ENCODE peak calls at places on chromosomes 16 and 17, in four cellular contexts. O, N, X and B are unnamed samples.

GRCh38 chr17:32007463-32008298 is 498 bp downstream of the LRRC37B start:
- DNase-seq in N (peak; percentile 29), X (peak; percentile 16), O (no peak), B (no peak)

GRCh38 chr16:49472598-49472997 is 99.0 kb downstream of the C16orf78 start:
- DNase-seq in N (no peak), X (no peak), O (peak; percentile 46), B (no peak)

GRCh38 chr17:39926588-39927100 is 757 bp downstream of the ORMDL3 start:
- DNase-seq in N (no peak), O (no peak), X (no peak), B (no peak)

GRCh38 chr17:34619687-34620217 is 40.4 kb downstream of the TMEM132E start:
- DNase-seq in X (no peak), O (no peak), N (no peak), B (no peak)

GRCh38 chr17:50882851-50883250 is 16.7 kb upstream of the TOB1 start:
- DNase-seq in N (no peak), X (peak; percentile 62), O (no peak), B (no peak)

GRCh38 chr17:66451188-66452149 is 149.1 kb downstream of the PRKCA start:
- DNase-seq in X (no peak), N (no peak), O (no peak), B (no peak)

GRCh38 chr16:85569615-85570212 is 43.4 kb upstream of the GSE1 start:
- DNase-seq in O (no peak), X (peak; percentile 86), N (no peak), B (no peak)

GRCh38 chr16:48498761-48499600 is 111.0 kb downstream of the N4BP1 start:
- DNase-seq in N (peak; percentile 32), O (no peak), X (peak; percentile 57), B (peak; percentile 80)

GRCh38 chr16:83335076-83335475 is 472.7 kb upstream of the HSBP1 start:
- DNase-seq in N (no peak), X (peak; percentile 52), O (no peak), B (no peak)

GRCh38 chr17:57806083-57806830 is 43.6 kb downstream of the MRPS23 start:
- DNase-seq in O (no peak), X (no peak), N (no peak), B (no peak)

GRCh38 chr16:80174416-80174815 is 366.4 kb upstream of the DYNLRB2 start:
- DNase-seq in N (no peak), O (no peak), X (peak; percentile 89), B (no peak)

GRCh38 chr17:1882836-1883235 is 53.0 kb downstream of the RPA1 start:
- DNase-seq in X (no peak), N (no peak), O (no peak), B (no peak)

GRCh38 chr17:74061758-74062157 is 141.7 kb upstream of the RPL38 start:
- DNase-seq in N (no peak), X (no peak), O (no peak), B (no peak)

GRCh38 chr17:49117581-49118230 is 14.9 kb upstream of the B4GALNT2 start:
- DNase-seq in N (no peak), X (no peak), O (no peak), B (no peak)

GRCh38 chr17:571224-571623 is 143.4 kb downstream of the VPS53 start:
- DNase-seq in N (no peak), O (no peak), X (no peak), B (no peak)

GRCh38 chr16:4800290-4801041 is 2.0 kb downstream of the ROGDI start:
- DNase-seq in X (no peak), N (peak; percentile 58), O (no peak), B (peak; percentile 64)

DNA sequence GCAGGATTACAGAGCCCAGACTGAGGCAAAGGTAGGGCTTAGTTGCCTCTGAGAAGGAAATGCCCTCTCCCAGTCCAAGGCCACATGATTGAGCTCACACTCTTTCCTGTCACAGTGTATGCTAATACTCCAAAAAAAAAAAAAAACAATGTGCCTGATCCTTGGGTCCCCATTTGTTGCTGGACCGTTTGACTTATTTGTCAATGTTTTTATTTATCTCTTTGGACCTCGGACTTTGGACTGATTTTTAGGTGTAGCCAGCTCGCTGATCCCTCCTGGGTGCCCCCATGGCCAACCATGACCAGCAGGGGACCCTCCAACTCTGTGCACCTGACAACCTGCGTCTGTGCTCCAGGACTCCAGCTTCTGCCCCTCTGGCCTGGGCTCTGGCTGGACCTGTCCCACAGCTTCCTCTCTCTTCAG is 622 bp upstream of the CCL16 start:
- DNase-seq in N (no peak), O (no peak), X (no peak), B (no peak)
- TF ChIP-seq CTCF in N (no peak), O (no peak), X (no peak), B (peak; percentile 20)

GRCh38 chr17:79196913-79197312 is 122.3 kb downstream of the ENGASE start:
- DNase-seq in X (no peak), O (no peak), N (no peak), B (no peak)
- H3K4me3 ChIP-seq in X (no peak overlapping the region), O (no peak overlapping the region), N (no peak overlapping the region), B (no peak overlapping the region)

GRCh38 chr17:69909389-69909788 is 165.6 kb upstream of the KCNJ16 start:
- DNase-seq in N (no peak), X (no peak), O (no peak), B (no peak)

GRCh38 chr17:69912819-69913218 is 162.2 kb upstream of the KCNJ16 start:
- DNase-seq in O (no peak), N (no peak), X (no peak), B (no peak)

GRCh38 chr17:69916761-69917160 is 158.3 kb upstream of the KCNJ16 start:
- DNase-seq in N (no peak), O (no peak), X (peak; percentile 12), B (no peak)

GRCh38 chr17:69908599-69909368 is 166.2 kb upstream of the KCNJ16 start:
- DNase-seq in N (no peak), O (no peak), X (no peak), B (no peak)

GRCh38 chr17:69913241-69914015 is 161.6 kb upstream of the KCNJ16 start:
- DNase-seq in X (peak; percentile 7), O (no peak), N (no peak), B (no peak)
- TF ChIP-seq CTCF in X (no peak), O (no peak), N (peak; percentile 4), B (no peak)

DNA sequence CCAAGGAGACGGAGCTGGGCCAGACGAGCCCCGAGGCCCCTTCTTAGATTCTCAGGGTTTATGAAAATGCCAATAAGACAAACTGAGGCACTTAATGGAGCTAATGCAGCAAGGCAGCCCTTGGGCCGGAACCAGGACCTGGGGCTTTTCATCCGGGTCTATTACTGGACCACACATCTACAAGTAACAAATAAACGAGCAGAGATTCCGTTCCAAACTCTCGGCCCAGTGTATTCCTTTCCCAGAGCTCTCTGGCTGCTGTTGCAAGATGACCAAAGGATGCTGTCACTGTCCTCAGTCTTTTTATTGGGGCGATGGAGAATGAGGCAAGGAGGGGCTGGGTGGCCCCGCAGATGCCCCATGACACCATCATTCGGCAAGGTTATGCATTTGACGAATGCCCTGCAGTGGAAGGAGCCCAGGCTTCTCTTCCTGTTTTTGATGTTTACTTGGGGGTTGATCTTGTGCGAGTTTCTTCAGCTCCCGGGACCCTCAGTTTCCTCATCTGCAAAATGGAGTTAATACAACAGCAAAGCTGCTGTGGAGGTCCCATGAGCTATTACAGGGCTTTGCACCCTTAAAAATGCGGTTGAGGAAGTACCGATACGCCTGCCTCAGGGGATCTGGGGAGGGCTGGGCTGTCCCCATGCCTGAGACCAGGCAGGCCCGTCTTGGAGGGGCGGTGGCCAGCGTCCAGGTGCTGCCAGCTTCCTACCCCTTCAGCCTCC is 1.1 kb upstream of the NTN1 start:
- DNase-seq in O (no peak), X (no peak), N (no peak), B (no peak)
- H3K4me3 ChIP-seq in O (peak overlapping the region; percentile 77), X (peak overlapping the region; percentile 54), N (peak overlapping the region; percentile 59), B (no peak overlapping the region)